ENCODE peak calls at places on chromosomes 12 and 14, in ten cellular contexts. One of them, this sample, is unnamed.

GRCh38 chr12:12916135-12916956 is 25.0 kb downstream of the GPRC5A start:
- DNase-seq in stimulated activated naive CD4-positive, alpha-beta T cell treated with Interleukin-2 at 50 U/mL for 16 hours: peak
- DNase-seq in mesothelial cell of epicardium: peak
- DNase-seq in NAMALWA: peak
- DNase-seq in MG63: peak
- DNase-seq in memory B cell: peak
- DNase-seq in GM20000: peak
- DNase-seq in adipocyte: peak
- DNase-seq in sigmoid colon: peak
- DNase-seq in stimulated activated CD8-positive, alpha-beta memory T cell treated with anti-CD3 and anti-CD28 coated beads, Interleukin-7, amount 100 ng/mL, for 48 hours: peak
- DNase-seq in this sample: peak

GRCh38 chr14:73287071-73287470 is 49.8 kb downstream of the PAPLN start:
- DNase-seq in adipocyte: no peak
- DNase-seq in sigmoid colon: no peak
- DNase-seq in stimulated activated CD8-positive, alpha-beta memory T cell treated with anti-CD3 and anti-CD28 coated beads, Interleukin-7, amount 100 ng/mL, for 48 hours: no peak
- DNase-seq in stimulated activated naive CD4-positive, alpha-beta T cell treated with Interleukin-2 at 50 U/mL for 16 hours: no peak
- DNase-seq in mesothelial cell of epicardium: no peak
- DNase-seq in MG63: no peak
- DNase-seq in memory B cell: no peak
- DNase-seq in NAMALWA: no peak
- DNase-seq in GM20000: no peak
- DNase-seq in this sample: no peak

GRCh38 chr12:28905220-28905940 is 243.7 kb upstream of the FAR2 start:
- DNase-seq in adipocyte: no peak
- DNase-seq in sigmoid colon: no peak
- DNase-seq in mesothelial cell of epicardium: no peak
- DNase-seq in MG63: no peak
- DNase-seq in stimulated activated naive CD4-positive, alpha-beta T cell treated with Interleukin-2 at 50 U/mL for 16 hours: no peak
- DNase-seq in memory B cell: no peak
- DNase-seq in NAMALWA: no peak
- DNase-seq in GM20000: no peak
- DNase-seq in stimulated activated CD8-positive, alpha-beta memory T cell treated with anti-CD3 and anti-CD28 coated beads, Interleukin-7, amount 100 ng/mL, for 48 hours: no peak
- DNase-seq in this sample: peak

GRCh38 chr14:31479026-31479425 is 8.8 kb downstream of the GPR33 start:
- DNase-seq in stimulated activated CD8-positive, alpha-beta memory T cell treated with anti-CD3 and anti-CD28 coated beads, Interleukin-7, amount 100 ng/mL, for 48 hours: no peak
- DNase-seq in NAMALWA: no peak
- DNase-seq in sigmoid colon: no peak
- DNase-seq in stimulated activated naive CD4-positive, alpha-beta T cell treated with Interleukin-2 at 50 U/mL for 16 hours: no peak
- DNase-seq in MG63: no peak
- DNase-seq in mesothelial cell of epicardium: no peak
- DNase-seq in memory B cell: no peak
- DNase-seq in GM20000: no peak
- DNase-seq in adipocyte: no peak
- DNase-seq in this sample: no peak

GRCh38 chr14:75980856-75981255 is 939 bp downstream of the TGFB3 start:
- DNase-seq in stimulated activated CD8-positive, alpha-beta memory T cell treated with anti-CD3 and anti-CD28 coated beads, Interleukin-7, amount 100 ng/mL, for 48 hours: no peak
- DNase-seq in GM20000: no peak
- DNase-seq in adipocyte: no peak
- DNase-seq in sigmoid colon: peak
- DNase-seq in stimulated activated naive CD4-positive, alpha-beta T cell treated with Interleukin-2 at 50 U/mL for 16 hours: no peak
- DNase-seq in MG63: no peak
- DNase-seq in memory B cell: no peak
- DNase-seq in NAMALWA: no peak
- DNase-seq in mesothelial cell of epicardium: no peak
- DNase-seq in this sample: no peak

GRCh38 chr12:109741286-109741969 is 27.8 kb downstream of the FAM222A start:
- DNase-seq in mesothelial cell of epicardium: no peak
- DNase-seq in MG63: no peak
- DNase-seq in memory B cell: no peak
- DNase-seq in adipocyte: no peak
- DNase-seq in NAMALWA: no peak
- DNase-seq in stimulated activated naive CD4-positive, alpha-beta T cell treated with Interleukin-2 at 50 U/mL for 16 hours: no peak
- DNase-seq in stimulated activated CD8-positive, alpha-beta memory T cell treated with anti-CD3 and anti-CD28 coated beads, Interleukin-7, amount 100 ng/mL, for 48 hours: no peak
- DNase-seq in sigmoid colon: peak
- DNase-seq in GM20000: no peak
- DNase-seq in this sample: no peak

GRCh38 chr12:107826276-107826675 is 51.8 kb downstream of the ASCL4 start:
- DNase-seq in sigmoid colon: no peak
- DNase-seq in adipocyte: no peak
- DNase-seq in MG63: no peak
- DNase-seq in memory B cell: no peak
- DNase-seq in stimulated activated CD8-positive, alpha-beta memory T cell treated with anti-CD3 and anti-CD28 coated beads, Interleukin-7, amount 100 ng/mL, for 48 hours: no peak
- DNase-seq in GM20000: no peak
- DNase-seq in mesothelial cell of epicardium: no peak
- DNase-seq in NAMALWA: no peak
- DNase-seq in stimulated activated naive CD4-positive, alpha-beta T cell treated with Interleukin-2 at 50 U/mL for 16 hours: no peak
- DNase-seq in this sample: no peak

GRCh38 chr12:27176765-27177164 is 67.3 kb upstream of the STK38L start:
- DNase-seq in adipocyte: peak
- DNase-seq in MG63: peak
- DNase-seq in GM20000: no peak
- DNase-seq in stimulated activated naive CD4-positive, alpha-beta T cell treated with Interleukin-2 at 50 U/mL for 16 hours: peak
- DNase-seq in stimulated activated CD8-positive, alpha-beta memory T cell treated with anti-CD3 and anti-CD28 coated beads, Interleukin-7, amount 100 ng/mL, for 48 hours: no peak
- DNase-seq in memory B cell: no peak
- DNase-seq in sigmoid colon: no peak
- DNase-seq in NAMALWA: no peak
- DNase-seq in mesothelial cell of epicardium: no peak
- DNase-seq in this sample: peak

GRCh38 chr12:66587912-66588311 is 91.0 kb downstream of the GRIP1 start:
- DNase-seq in GM20000: peak
- DNase-seq in mesothelial cell of epicardium: no peak
- DNase-seq in stimulated activated naive CD4-positive, alpha-beta T cell treated with Interleukin-2 at 50 U/mL for 16 hours: no peak
- DNase-seq in sigmoid colon: no peak
- DNase-seq in memory B cell: no peak
- DNase-seq in adipocyte: peak
- DNase-seq in MG63: no peak
- DNase-seq in NAMALWA: no peak
- DNase-seq in stimulated activated CD8-positive, alpha-beta memory T cell treated with anti-CD3 and anti-CD28 coated beads, Interleukin-7, amount 100 ng/mL, for 48 hours: no peak
- DNase-seq in this sample: peak

GRCh38 chr12:107484941-107485340 is 200.7 kb upstream of the PWP1 start:
- DNase-seq in adipocyte: no peak
- DNase-seq in MG63: no peak
- DNase-seq in mesothelial cell of epicardium: no peak
- DNase-seq in stimulated activated CD8-positive, alpha-beta memory T cell treated with anti-CD3 and anti-CD28 coated beads, Interleukin-7, amount 100 ng/mL, for 48 hours: no peak
- DNase-seq in stimulated activated naive CD4-positive, alpha-beta T cell treated with Interleukin-2 at 50 U/mL for 16 hours: no peak
- DNase-seq in GM20000: no peak
- DNase-seq in sigmoid colon: no peak
- DNase-seq in NAMALWA: no peak
- DNase-seq in memory B cell: no peak
- DNase-seq in this sample: no peak

GRCh38 chr12:28027328-28027727 is 54.8 kb upstream of the PTHLH start:
- DNase-seq in sigmoid colon: no peak
- DNase-seq in mesothelial cell of epicardium: no peak
- DNase-seq in stimulated activated CD8-positive, alpha-beta memory T cell treated with anti-CD3 and anti-CD28 coated beads, Interleukin-7, amount 100 ng/mL, for 48 hours: no peak
- DNase-seq in stimulated activated naive CD4-positive, alpha-beta T cell treated with Interleukin-2 at 50 U/mL for 16 hours: no peak
- DNase-seq in memory B cell: no peak
- DNase-seq in GM20000: no peak
- DNase-seq in NAMALWA: no peak
- DNase-seq in MG63: no peak
- DNase-seq in adipocyte: no peak
- DNase-seq in this sample: no peak

GRCh38 chr12:52205584-52206308 is 13.9 kb upstream of the KRT80 start:
- DNase-seq in stimulated activated naive CD4-positive, alpha-beta T cell treated with Interleukin-2 at 50 U/mL for 16 hours: no peak
- DNase-seq in sigmoid colon: peak
- DNase-seq in adipocyte: no peak
- DNase-seq in GM20000: no peak
- DNase-seq in NAMALWA: no peak
- DNase-seq in mesothelial cell of epicardium: no peak
- DNase-seq in stimulated activated CD8-positive, alpha-beta memory T cell treated with anti-CD3 and anti-CD28 coated beads, Interleukin-7, amount 100 ng/mL, for 48 hours: no peak
- DNase-seq in MG63: no peak
- DNase-seq in memory B cell: no peak
- DNase-seq in this sample: no peak

GRCh38 chr14:64726585-64726890 is 22.3 kb downstream of the PLEKHG3 start:
- DNase-seq in stimulated activated CD8-positive, alpha-beta memory T cell treated with anti-CD3 and anti-CD28 coated beads, Interleukin-7, amount 100 ng/mL, for 48 hours: no peak
- DNase-seq in memory B cell: no peak
- DNase-seq in sigmoid colon: peak
- DNase-seq in MG63: peak
- DNase-seq in GM20000: no peak
- DNase-seq in stimulated activated naive CD4-positive, alpha-beta T cell treated with Interleukin-2 at 50 U/mL for 16 hours: peak
- DNase-seq in mesothelial cell of epicardium: peak
- DNase-seq in NAMALWA: no peak
- DNase-seq in adipocyte: peak
- DNase-seq in this sample: peak

GRCh38 chr14:100589760-100590469 is 2.7 kb upstream of the BEGAIN start:
- DNase-seq in mesothelial cell of epicardium: no peak
- DNase-seq in MG63: no peak
- DNase-seq in stimulated activated CD8-positive, alpha-beta memory T cell treated with anti-CD3 and anti-CD28 coated beads, Interleukin-7, amount 100 ng/mL, for 48 hours: no peak
- DNase-seq in stimulated activated naive CD4-positive, alpha-beta T cell treated with Interleukin-2 at 50 U/mL for 16 hours: no peak
- DNase-seq in GM20000: no peak
- DNase-seq in adipocyte: no peak
- DNase-seq in memory B cell: no peak
- DNase-seq in NAMALWA: no peak
- DNase-seq in sigmoid colon: peak
- DNase-seq in this sample: no peak

GRCh38 chr12:124713436-124714082 is 146.1 kb upstream of the NCOR2 start:
- DNase-seq in memory B cell: peak
- DNase-seq in sigmoid colon: peak
- DNase-seq in stimulated activated CD8-positive, alpha-beta memory T cell treated with anti-CD3 and anti-CD28 coated beads, Interleukin-7, amount 100 ng/mL, for 48 hours: no peak
- DNase-seq in MG63: no peak
- DNase-seq in NAMALWA: peak
- DNase-seq in stimulated activated naive CD4-positive, alpha-beta T cell treated with Interleukin-2 at 50 U/mL for 16 hours: peak
- DNase-seq in adipocyte: peak
- DNase-seq in mesothelial cell of epicardium: no peak
- DNase-seq in GM20000: peak
- DNase-seq in this sample: no peak

GRCh38 chr14:63186453-63186852 is 17.8 kb upstream of the RHOJ start:
- DNase-seq in stimulated activated naive CD4-positive, alpha-beta T cell treated with Interleukin-2 at 50 U/mL for 16 hours: no peak
- DNase-seq in GM20000: no peak
- DNase-seq in memory B cell: no peak
- DNase-seq in MG63: no peak
- DNase-seq in adipocyte: peak
- DNase-seq in mesothelial cell of epicardium: no peak
- DNase-seq in sigmoid colon: no peak
- DNase-seq in NAMALWA: no peak
- DNase-seq in stimulated activated CD8-positive, alpha-beta memory T cell treated with anti-CD3 and anti-CD28 coated beads, Interleukin-7, amount 100 ng/mL, for 48 hours: no peak
- DNase-seq in this sample: no peak

GRCh38 chr14:105080161-105080560 is 14.9 kb upstream of the GPR132 start:
- DNase-seq in stimulated activated CD8-positive, alpha-beta memory T cell treated with anti-CD3 and anti-CD28 coated beads, Interleukin-7, amount 100 ng/mL, for 48 hours: no peak
- DNase-seq in mesothelial cell of epicardium: no peak
- DNase-seq in memory B cell: no peak
- DNase-seq in stimulated activated naive CD4-positive, alpha-beta T cell treated with Interleukin-2 at 50 U/mL for 16 hours: no peak
- DNase-seq in adipocyte: no peak
- DNase-seq in GM20000: no peak
- DNase-seq in MG63: no peak
- DNase-seq in sigmoid colon: peak
- DNase-seq in NAMALWA: no peak
- DNase-seq in this sample: no peak

GRCh38 chr12:57240926-57241555 is 9.9 kb downstream of the STAC3 start:
- DNase-seq in NAMALWA: peak
- DNase-seq in stimulated activated CD8-positive, alpha-beta memory T cell treated with anti-CD3 and anti-CD28 coated beads, Interleukin-7, amount 100 ng/mL, for 48 hours: no peak
- DNase-seq in stimulated activated naive CD4-positive, alpha-beta T cell treated with Interleukin-2 at 50 U/mL for 16 hours: peak
- DNase-seq in mesothelial cell of epicardium: no peak
- DNase-seq in MG63: no peak
- DNase-seq in sigmoid colon: peak
- DNase-seq in adipocyte: peak
- DNase-seq in GM20000: peak
- DNase-seq in memory B cell: no peak
- DNase-seq in this sample: no peak

GRCh38 chr14:95533391-95533821 is 1.4 kb upstream of the GLRX5 start:
- DNase-seq in stimulated activated CD8-positive, alpha-beta memory T cell treated with anti-CD3 and anti-CD28 coated beads, Interleukin-7, amount 100 ng/mL, for 48 hours: no peak
- DNase-seq in stimulated activated naive CD4-positive, alpha-beta T cell treated with Interleukin-2 at 50 U/mL for 16 hours: no peak
- DNase-seq in GM20000: no peak
- DNase-seq in sigmoid colon: no peak
- DNase-seq in NAMALWA: peak
- DNase-seq in adipocyte: peak
- DNase-seq in memory B cell: no peak
- DNase-seq in MG63: no peak
- DNase-seq in mesothelial cell of epicardium: no peak
- DNase-seq in this sample: no peak

GRCh38 chr12:119838781-119839180 is 38.3 kb downstream of the CIT start:
- DNase-seq in stimulated activated naive CD4-positive, alpha-beta T cell treated with Interleukin-2 at 50 U/mL for 16 hours: no peak
- DNase-seq in mesothelial cell of epicardium: no peak
- DNase-seq in GM20000: no peak
- DNase-seq in memory B cell: no peak
- DNase-seq in sigmoid colon: no peak
- DNase-seq in stimulated activated CD8-positive, alpha-beta memory T cell treated with anti-CD3 and anti-CD28 coated beads, Interleukin-7, amount 100 ng/mL, for 48 hours: no peak
- DNase-seq in adipocyte: no peak
- DNase-seq in MG63: no peak
- DNase-seq in NAMALWA: no peak
- DNase-seq in this sample: no peak

GRCh38 chr14:69535230-69535848 is 39.3 kb downstream of the CCDC177 start:
- DNase-seq in adipocyte: peak
- DNase-seq in NAMALWA: no peak
- DNase-seq in sigmoid colon: no peak
- DNase-seq in mesothelial cell of epicardium: peak
- DNase-seq in stimulated activated CD8-positive, alpha-beta memory T cell treated with anti-CD3 and anti-CD28 coated beads, Interleukin-7, amount 100 ng/mL, for 48 hours: no peak
- DNase-seq in GM20000: no peak
- DNase-seq in MG63: peak
- DNase-seq in stimulated activated naive CD4-positive, alpha-beta T cell treated with Interleukin-2 at 50 U/mL for 16 hours: no peak
- DNase-seq in memory B cell: no peak
- DNase-seq in this sample: peak

GRCh38 chr14:51627313-51627712 is 24.4 kb upstream of the FRMD6 start:
- DNase-seq in sigmoid colon: no peak
- DNase-seq in NAMALWA: no peak
- DNase-seq in stimulated activated CD8-positive, alpha-beta memory T cell treated with anti-CD3 and anti-CD28 coated beads, Interleukin-7, amount 100 ng/mL, for 48 hours: no peak
- DNase-seq in adipocyte: no peak
- DNase-seq in mesothelial cell of epicardium: no peak
- DNase-seq in stimulated activated naive CD4-positive, alpha-beta T cell treated with Interleukin-2 at 50 U/mL for 16 hours: no peak
- DNase-seq in GM20000: no peak
- DNase-seq in MG63: no peak
- DNase-seq in memory B cell: no peak
- DNase-seq in this sample: no peak

GRCh38 chr14:36346052-36346451 is 25.6 kb upstream of the MBIP start:
- DNase-seq in memory B cell: no peak
- DNase-seq in MG63: no peak
- DNase-seq in stimulated activated CD8-positive, alpha-beta memory T cell treated with anti-CD3 and anti-CD28 coated beads, Interleukin-7, amount 100 ng/mL, for 48 hours: no peak
- DNase-seq in GM20000: no peak
- DNase-seq in stimulated activated naive CD4-positive, alpha-beta T cell treated with Interleukin-2 at 50 U/mL for 16 hours: no peak
- DNase-seq in sigmoid colon: no peak
- DNase-seq in mesothelial cell of epicardium: no peak
- DNase-seq in NAMALWA: no peak
- DNase-seq in adipocyte: no peak
- DNase-seq in this sample: no peak

GRCh38 chr14:52514046-52514811 is 38.1 kb downstream of the TXNDC16 start:
- DNase-seq in stimulated activated naive CD4-positive, alpha-beta T cell treated with Interleukin-2 at 50 U/mL for 16 hours: no peak
- DNase-seq in sigmoid colon: no peak
- DNase-seq in NAMALWA: no peak
- DNase-seq in GM20000: no peak
- DNase-seq in stimulated activated CD8-positive, alpha-beta memory T cell treated with anti-CD3 and anti-CD28 coated beads, Interleukin-7, amount 100 ng/mL, for 48 hours: no peak
- DNase-seq in MG63: no peak
- DNase-seq in memory B cell: no peak
- DNase-seq in adipocyte: no peak
- DNase-seq in mesothelial cell of epicardium: no peak
- DNase-seq in this sample: no peak

GRCh38 chr12:100375023-100375737 is 18.3 kb downstream of the SLC17A8 start:
- DNase-seq in GM20000: no peak
- DNase-seq in stimulated activated naive CD4-positive, alpha-beta T cell treated with Interleukin-2 at 50 U/mL for 16 hours: no peak
- DNase-seq in MG63: peak
- DNase-seq in adipocyte: peak
- DNase-seq in NAMALWA: no peak
- DNase-seq in mesothelial cell of epicardium: no peak
- DNase-seq in stimulated activated CD8-positive, alpha-beta memory T cell treated with anti-CD3 and anti-CD28 coated beads, Interleukin-7, amount 100 ng/mL, for 48 hours: no peak
- DNase-seq in sigmoid colon: peak
- DNase-seq in memory B cell: no peak
- DNase-seq in this sample: no peak

GRCh38 chr12:20599757-20600156 is 95.4 kb upstream of the SLCO1C1 start:
- DNase-seq in GM20000: no peak
- DNase-seq in sigmoid colon: no peak
- DNase-seq in mesothelial cell of epicardium: no peak
- DNase-seq in stimulated activated CD8-positive, alpha-beta memory T cell treated with anti-CD3 and anti-CD28 coated beads, Interleukin-7, amount 100 ng/mL, for 48 hours: no peak
- DNase-seq in adipocyte: peak
- DNase-seq in MG63: no peak
- DNase-seq in memory B cell: no peak
- DNase-seq in NAMALWA: no peak
- DNase-seq in stimulated activated naive CD4-positive, alpha-beta T cell treated with Interleukin-2 at 50 U/mL for 16 hours: no peak
- DNase-seq in this sample: no peak

GRCh38 chr12:104702565-104703139 is 245.9 kb downstream of the CHST11 start:
- DNase-seq in sigmoid colon: peak
- DNase-seq in stimulated activated CD8-positive, alpha-beta memory T cell treated with anti-CD3 and anti-CD28 coated beads, Interleukin-7, amount 100 ng/mL, for 48 hours: no peak
- DNase-seq in adipocyte: peak
- DNase-seq in MG63: no peak
- DNase-seq in mesothelial cell of epicardium: no peak
- DNase-seq in GM20000: no peak
- DNase-seq in NAMALWA: no peak
- DNase-seq in memory B cell: no peak
- DNase-seq in stimulated activated naive CD4-positive, alpha-beta T cell treated with Interleukin-2 at 50 U/mL for 16 hours: no peak
- DNase-seq in this sample: no peak

GRCh38 chr12:1877169-1877878 is 41.1 kb downstream of the CACNA2D4 start:
- DNase-seq in stimulated activated CD8-positive, alpha-beta memory T cell treated with anti-CD3 and anti-CD28 coated beads, Interleukin-7, amount 100 ng/mL, for 48 hours: no peak
- DNase-seq in adipocyte: no peak
- DNase-seq in stimulated activated naive CD4-positive, alpha-beta T cell treated with Interleukin-2 at 50 U/mL for 16 hours: no peak
- DNase-seq in MG63: no peak
- DNase-seq in GM20000: no peak
- DNase-seq in NAMALWA: no peak
- DNase-seq in mesothelial cell of epicardium: no peak
- DNase-seq in sigmoid colon: no peak
- DNase-seq in memory B cell: no peak
- DNase-seq in this sample: no peak

This sample was measured in mammary epithelial cell.